ENCODE peak calls at places on chromosome 3, in seven cellular contexts. O is endothelial cell of umbilical vein, U is HCT116, R is GM12878, I is K562, E is H1, X is HepG2. T is an unnamed sample.

GRCh38 chr3:195532858-195533257 is 10.3 kb downstream of the PPP1R2 start:
- DNase-seq in O (no peak), U (no peak), R (no peak), I (no peak), E (no peak), X (no peak), T (no peak)

GRCh38 chr3:194270627-194271458 is 80.3 kb downstream of the CPN2 start:
- DNase-seq in O (peak; percentile 87), U (peak; percentile 45), R (no peak), I (no peak), E (no peak), X (peak; percentile 43), T (no peak)

GRCh38 chr3:127457094-127457475 is 133.4 kb downstream of the TPRA1 start:
- DNase-seq in O (peak; percentile 50), U (no peak), R (no peak), I (no peak), E (peak; percentile 77), X (no peak), T (no peak)

GRCh38 chr3:128479558-128480086 is 12.9 kb upstream of the DNAJB8 start:
- DNase-seq in O (no peak), U (no peak), R (no peak), I (no peak), E (no peak), X (no peak), T (no peak)

GRCh38 chr3:14506626-14507344 is 33.4 kb downstream of the GRIP2 start:
- DNase-seq in O (no peak), U (no peak), R (no peak), I (no peak), E (no peak), X (no peak), T (no peak)

GRCh38 chr3:160296591-160296990 is 71.4 kb downstream of the C3orf80 start:
- DNase-seq in O (no peak), U (no peak), R (no peak), I (no peak), E (no peak), X (no peak), T (no peak)

GRCh38 chr3:160928183-160928718 is 172.2 kb downstream of the PPM1L start:
- DNase-seq in O (no peak), U (no peak), R (no peak), I (no peak), E (no peak), X (no peak), T (no peak)

GRCh38 chr3:64048631-64049061 is 25.4 kb upstream of the PSMD6 start:
- DNase-seq in O (peak; percentile 57), U (no peak), R (no peak), I (no peak), E (no peak), X (no peak), T (no peak)

GRCh38 chr3:46669191-46669999 is 24.1 kb downstream of the ALS2CL start:
- DNase-seq in O (no peak), U (no peak), R (no peak), I (no peak), E (peak; percentile 40), X (no peak), T (no peak)

GRCh38 chr3:105878061-105878460 is 9.2 kb upstream of the CBLB start:
- DNase-seq in O (no peak), U (no peak), R (no peak), I (no peak), E (no peak), X (no peak), T (no peak)

GRCh38 chr3:155956508-155957411 is 86.3 kb downstream of the GMPS start:
- DNase-seq in O (no peak), U (no peak), R (no peak), I (no peak), E (no peak), X (no peak), T (no peak)

GRCh38 chr3:196788509-196788908 is 48.9 kb downstream of the PAK2 start:
- DNase-seq in O (no peak), U (no peak), R (no peak), I (no peak), E (no peak), X (no peak), T (no peak)

GRCh38 chr3:16587703-16588070 is 17.5 kb downstream of the DAZL start:
- DNase-seq in O (no peak), U (no peak), R (no peak), I (no peak), E (no peak), X (no peak), T (no peak)

GRCh38 chr3:17894434-17895060 is 152.1 kb upstream of the TBC1D5 start:
- DNase-seq in O (no peak), U (peak; percentile 56), R (no peak), I (no peak), E (peak; percentile 79), X (peak; percentile 5), T (no peak)

GRCh38 chr3:45992820-45993219 is 2.8 kb downstream of the FYCO1 start:
- DNase-seq in O (no peak), U (no peak), R (no peak), I (no peak), E (no peak), X (no peak), T (no peak)

GRCh38 chr3:74559301-74559700 is 55.2 kb downstream of the CNTN3 start:
- DNase-seq in O (no peak), U (no peak), R (no peak), I (no peak), E (no peak), X (no peak), T (no peak)

GRCh38 chr3:69386535-69387385 is 872 bp upstream of the FRMD4B start:
- DNase-seq in O (no peak), U (no peak), R (no peak), I (no peak), E (no peak), X (no peak), T (no peak)

DNA sequence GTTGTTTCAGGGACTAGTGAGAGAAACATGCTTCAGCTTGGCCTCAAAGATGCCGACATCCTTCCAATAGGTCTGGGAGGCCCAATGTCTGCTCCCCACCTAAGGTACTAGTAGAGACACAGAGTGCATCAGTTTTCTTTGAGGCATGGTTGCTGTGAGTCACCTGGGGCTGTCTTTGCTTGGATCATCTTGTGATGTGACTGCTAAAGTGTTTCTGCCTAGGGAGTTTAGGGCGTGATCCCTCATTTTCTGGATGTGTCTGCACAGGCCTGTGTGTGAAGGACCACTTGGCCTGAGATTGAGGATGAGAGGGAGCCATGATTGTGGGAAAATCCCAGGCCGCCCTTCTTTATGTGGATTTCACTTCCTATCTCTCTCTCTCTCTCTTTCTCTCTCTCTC is 4.8 kb downstream of the GASK1A start:
- DNase-seq in O (no peak), U (no peak), R (no peak), I (no peak), E (no peak), X (no peak), T (no peak)
- TF ChIP-seq EZH2 in O (no peak), U (no peak), R (no peak), I (no peak), E (no peak), X (no peak), T (no peak)

GRCh38 chr3:61354604-61355003 is 103.4 kb upstream of the FHIT start:
- DNase-seq in O (no peak), U (no peak), R (peak; percentile 16), I (no peak), E (no peak), X (no peak), T (no peak)

GRCh38 chr3:61360297-61360696 is 109.0 kb upstream of the FHIT start:
- DNase-seq in O (no peak), U (no peak), R (no peak), I (no peak), E (no peak), X (no peak), T (no peak)

GRCh38 chr3:61357902-61358301 is 106.7 kb upstream of the FHIT start:
- DNase-seq in O (no peak), U (no peak), R (no peak), I (no peak), E (no peak), X (no peak), T (no peak)

GRCh38 chr3:61356678-61357077 is 105.4 kb upstream of the FHIT start:
- DNase-seq in O (no peak), U (no peak), R (no peak), I (no peak), E (no peak), X (peak; percentile 2), T (no peak)

DNA sequence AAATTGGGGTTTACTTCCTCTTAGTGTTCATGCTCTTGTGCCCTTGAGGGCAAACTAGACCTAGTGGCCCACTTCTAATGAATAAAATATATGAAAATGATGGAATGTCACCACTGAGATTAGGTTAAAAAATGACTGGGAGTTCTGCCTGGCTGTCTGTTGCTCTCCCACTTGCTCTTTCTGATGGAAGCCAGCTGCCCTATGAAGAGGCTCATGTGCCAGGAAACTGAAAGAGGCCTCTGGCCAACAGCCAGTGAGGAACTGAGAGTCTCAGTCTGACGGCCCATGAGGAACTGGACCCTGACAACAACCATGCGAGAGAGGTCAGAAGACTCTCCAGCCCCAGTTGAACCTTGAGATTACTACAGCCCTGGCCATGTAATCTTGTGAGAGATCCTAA is 107.1 kb upstream of the FHIT start:
- DNase-seq in O (no peak), U (no peak), R (peak; percentile 76), I (no peak), E (no peak), X (no peak), T (no peak)
- TF ChIP-seq POLR2AphosphoS5 in O (no peak), U (no peak), R (no peak), I (no peak), E (no peak), X (no peak), T (no peak)

DNA sequence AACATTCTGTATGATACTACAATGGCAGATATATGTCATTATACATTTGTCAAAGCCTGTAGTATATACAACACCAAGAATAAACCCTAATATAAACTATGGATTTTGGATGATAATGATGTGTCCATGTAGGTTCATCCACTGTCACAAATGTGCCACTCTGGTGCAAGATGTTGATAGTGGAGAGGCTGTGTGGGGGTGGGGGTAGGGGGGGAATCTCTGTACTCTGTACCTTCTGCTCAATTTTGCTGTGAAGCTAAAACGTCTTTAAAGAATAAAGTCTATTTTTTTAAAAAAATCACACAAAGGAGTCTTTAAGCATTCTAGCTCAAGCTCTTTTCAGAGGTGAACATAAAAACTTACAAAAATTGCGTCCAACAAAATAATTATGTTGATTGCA is 88.2 kb upstream of the ABI3BP start:
- DNase-seq in O (no peak), U (no peak), R (no peak), I (no peak), E (no peak), X (no peak), T (no peak)
- H3K9ac ChIP-seq in O (no peak overlapping the region), U (no peak overlapping the region), R (no peak overlapping the region), I (no peak overlapping the region), E (no peak overlapping the region), X (no peak overlapping the region), T (no peak overlapping the region)

GRCh38 chr3:122961146-122961545 is 66.4 kb downstream of the SEMA5B start:
- DNase-seq in O (no peak), U (no peak), R (no peak), I (no peak), E (no peak), X (no peak), T (no peak)

GRCh38 chr3:122960652-122961051 is 66.9 kb downstream of the SEMA5B start:
- DNase-seq in O (no peak), U (no peak), R (no peak), I (no peak), E (no peak), X (no peak), T (no peak)

GRCh38 chr3:122959339-122959738 is 68.2 kb downstream of the SEMA5B start:
- DNase-seq in O (no peak), U (no peak), R (no peak), I (no peak), E (no peak), X (no peak), T (no peak)

GRCh38 chr3:122964844-122965243 is 62.7 kb downstream of the SEMA5B start:
- DNase-seq in O (no peak), U (no peak), R (no peak), I (no peak), E (no peak), X (no peak), T (no peak)

GRCh38 chr3:122962149-122962548 is 65.4 kb downstream of the SEMA5B start:
- DNase-seq in O (no peak), U (no peak), R (no peak), I (no peak), E (no peak), X (no peak), T (no peak)
- TF ChIP-seq EZH2 in O (no peak), U (no peak), R (no peak), I (no peak), E (no peak), X (no peak), T (no peak)

T was measured in SK-N-MC.